ENCODE peak calls at places on chromosomes 1 and 21, in five cellular contexts. Q is naive thymus-derived CD4-positive, alpha-beta T cell; Z is suprapubic skin; E is transverse colon; W is fibroblast of lung. C is an unnamed sample. For H3K4me1, the result is how much of the 10 kb centered on the place peaks cover.

GRCh38 chr1:99943238-99943794 is 26.5 kb upstream of the SLC35A3 start:
- DNase-seq in Z (no peak), Q (no peak), W (peak), E (no peak), C (no peak)

GRCh38 chr1:154943649-154944421 is 7.3 kb upstream of the PMVK start:
- DNase-seq in Z (no peak), E (peak), Q (no peak), W (peak), C (peak)

GRCh38 chr1:233424727-233425222 is 97.3 kb downstream of the MAP3K21 start:
- DNase-seq in Q (no peak), Z (no peak), E (no peak), W (peak), C (no peak)

GRCh38 chr1:186882372-186883134 is 53.8 kb downstream of the PLA2G4A start:
- DNase-seq in Z (no peak), W (no peak), E (no peak), Q (no peak), C (no peak)

GRCh38 chr1:162674018-162674608 is 41.8 kb downstream of the DDR2 start:
- DNase-seq in Q (no peak), E (no peak), W (peak), Z (no peak), C (no peak)

GRCh38 chr21:42016364-42016985 is 6.3 kb upstream of the ZBTB21 start:
- DNase-seq in E (no peak), Q (no peak), W (no peak), Z (peak), C (no peak)

GRCh38 chr1:3061981-3062615 is 6.9 kb upstream of the PRDM16 start:
- DNase-seq in E (no peak), Z (peak), Q (no peak), W (no peak), C (peak)

GRCh38 chr1:61082336-61083013 is at the start of gene NFIA:
- DNase-seq in Q (peak), W (peak), Z (no peak), E (peak), C (peak)

GRCh38 chr1:164640673-164641352 is 81.8 kb downstream of the PBX1 start:
- DNase-seq in Z (no peak), Q (no peak), W (no peak), E (no peak), C (peak)

GRCh38 chr1:185929759-185930158 is 195.6 kb downstream of the HMCN1 start:
- DNase-seq in E (no peak), Q (no peak), W (peak), Z (no peak), C (no peak)

GRCh38 chr1:96073100-96073499 is 648.5 kb upstream of the PTBP2 start:
- DNase-seq in Z (no peak), W (no peak), Q (no peak), E (no peak), C (no peak)

GRCh38 chr21:45974073-45975016 is 7.2 kb upstream of the COL6A1 start:
- DNase-seq in Z (peak), Q (no peak), W (peak), E (peak), C (peak)

GRCh38 chr1:196399713-196400112 is 208.5 kb downstream of the KCNT2 start:
- DNase-seq in Z (no peak), Q (no peak), E (no peak), W (no peak), C (no peak)

GRCh38 chr1:22111620-22112019 is 31.3 kb downstream of the WNT4 start:
- DNase-seq in E (no peak), W (peak), Z (no peak), Q (no peak), C (no peak)

GRCh38 chr21:33355996-33356395 is 31.2 kb downstream of the IFNAR1 start:
- DNase-seq in Q (no peak), E (no peak), Z (peak), W (no peak), C (no peak)

GRCh38 chr1:243595527-243596206 is 254.4 kb downstream of the AKT3 start:
- DNase-seq in W (peak), Z (no peak), E (no peak), Q (no peak), C (no peak)

GRCh38 chr1:61269648-61270047 is 187.3 kb downstream of the NFIA start:
- DNase-seq in W (no peak), Q (no peak), E (no peak), Z (no peak), C (no peak)

GRCh38 chr1:46538147-46538546 is 13.3 kb downstream of the KNCN start:
- DNase-seq in Q (no peak), E (no peak), Z (no peak), W (no peak), C (no peak)

GRCh38 chr1:58857673-58858343 is 74.0 kb upstream of the JUN start:
- DNase-seq in Z (no peak), Q (no peak), W (no peak), E (no peak), C (no peak)

GRCh38 chr1:226646870-226647449 is 92.1 kb downstream of the ITPKB start:
- DNase-seq in Q (no peak), E (no peak), Z (no peak), W (no peak), C (no peak)

GRCh38 chr21:38439957-38440356 is 58.3 kb downstream of the ERG start:
- DNase-seq in Z (no peak), E (no peak), W (no peak), Q (no peak), C (no peak)

GRCh38 chr1:151539321-151540020 is 638 bp upstream of the TUFT1 start:
- DNase-seq in W (peak), E (peak), Z (peak), Q (no peak), C (peak)

GRCh38 chr1:6127587-6128163 is 52.4 kb downstream of the CHD5 start:
- DNase-seq in Q (peak), W (peak), Z (no peak), E (peak), C (peak)

GRCh38 chr1:61450454-61451213 is 274.3 kb downstream of the TM2D1 start:
- DNase-seq in Z (no peak), E (peak), W (no peak), Q (no peak), C (peak)

GRCh38 chr21:28473530-28474225 is 519.0 kb downstream of the LTN1 start:
- DNase-seq in Z (no peak), E (no peak), W (peak), Q (no peak), C (no peak)

GRCh38 chr1:27872059-27872801 is at the start of gene THEMIS2:
- DNase-seq in Z (no peak), Q (peak), E (peak), W (peak), C (peak)

GRCh38 chr1:66244429-66244828 is 289.5 kb upstream of the SGIP1 start:
- DNase-seq in E (no peak), Q (no peak), Z (no peak), W (no peak), C (no peak)

GRCh38 chr1:192343304-192343703 is 26.5 kb downstream of the RGS21 start:
- DNase-seq in Q (no peak), W (no peak), E (no peak), Z (no peak), C (no peak)
- H3K4me1 ChIP-seq in Q (under half), W (under half), E (under half), Z (under half), C (under half)

GRCh38 chr1:26721669-26722355 is 26.0 kb downstream of the ARID1A start:
- DNase-seq in Z (no peak), W (no peak), Q (peak), E (no peak), C (no peak)

GRCh38 chr1:26724118-26724517 is 28.3 kb downstream of the ARID1A start:
- DNase-seq in Q (no peak), Z (no peak), E (no peak), W (no peak), C (no peak)

GRCh38 chr1:26726784-26727183 is 31.0 kb downstream of the ARID1A start:
- DNase-seq in Z (no peak), E (no peak), W (no peak), Q (no peak), C (no peak)

GRCh38 chr1:26724938-26725337 is 29.1 kb downstream of the ARID1A start:
- DNase-seq in Q (no peak), E (no peak), Z (no peak), W (no peak), C (no peak)

DNA sequence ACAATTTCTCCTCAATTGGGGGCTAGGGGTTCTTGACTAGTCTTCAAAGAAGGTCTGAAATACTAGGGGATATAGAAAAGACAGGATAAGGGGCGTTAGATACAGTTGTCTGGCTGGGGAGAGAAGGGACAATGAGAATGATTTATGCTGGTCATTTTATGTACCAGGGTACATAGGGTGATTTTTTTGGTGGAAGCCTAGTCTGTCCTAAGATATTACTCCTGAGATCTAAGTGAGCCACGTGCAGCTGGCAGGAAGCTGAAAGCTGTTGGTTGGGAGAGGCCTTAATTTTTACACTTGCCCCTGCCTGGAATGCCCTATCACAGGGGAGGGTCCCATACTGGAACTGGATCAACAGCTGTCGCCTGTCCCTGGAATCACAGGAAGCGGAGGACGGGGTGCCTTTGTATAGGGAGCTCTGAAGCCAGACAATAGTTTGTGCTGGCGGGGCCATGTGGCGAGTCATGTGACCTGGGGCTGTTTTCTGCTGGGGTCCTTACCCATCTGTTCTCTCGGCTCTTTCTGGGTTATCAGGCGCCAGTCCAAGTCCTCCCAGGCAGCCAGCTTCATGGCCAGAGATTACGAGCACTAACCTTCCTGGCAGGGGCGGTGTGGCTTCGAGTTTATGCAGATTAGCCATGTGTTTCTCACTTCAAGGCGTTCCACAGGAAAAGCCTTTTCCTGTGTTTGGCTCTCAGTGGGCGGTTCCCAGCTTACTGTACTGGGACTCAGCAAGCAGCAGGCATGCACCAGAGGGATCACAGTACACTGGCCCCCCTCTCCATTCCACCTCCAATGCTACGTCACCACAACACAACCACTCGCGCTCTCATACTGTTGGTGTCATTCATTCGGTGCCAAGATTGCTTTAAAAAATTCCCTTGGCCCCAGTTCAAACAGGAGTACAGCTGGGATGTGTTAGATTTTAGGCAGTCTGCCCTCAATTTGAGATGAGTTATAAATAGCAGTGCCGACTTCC is 27.5 kb downstream of the ARID1A start:
- DNase-seq in Z (peak), E (peak), W (peak), Q (peak), C (peak)
- H3K4me1 ChIP-seq in Z (half or more), E (under half), W (under half), Q (half or more), C (under half)

GRCh38 chr1:43978264-43978550 is 803 bp upstream of the B4GALT2 start:
- DNase-seq in E (no peak), W (no peak), Z (no peak), Q (no peak), C (no peak)

GRCh38 chr1:43979261-43979527 is 184 bp downstream of the B4GALT2 start:
- DNase-seq in E (no peak), Z (no peak), W (no peak), Q (no peak), C (no peak)

GRCh38 chr1:43976890-43977289 is 2.1 kb upstream of the B4GALT2 start:
- DNase-seq in E (no peak), W (no peak), Q (no peak), Z (no peak), C (no peak)

GRCh38 chr1:43978551-43979260 is at the start of gene B4GALT2:
- DNase-seq in Z (peak), W (no peak), Q (peak), E (peak), C (peak)

DNA sequence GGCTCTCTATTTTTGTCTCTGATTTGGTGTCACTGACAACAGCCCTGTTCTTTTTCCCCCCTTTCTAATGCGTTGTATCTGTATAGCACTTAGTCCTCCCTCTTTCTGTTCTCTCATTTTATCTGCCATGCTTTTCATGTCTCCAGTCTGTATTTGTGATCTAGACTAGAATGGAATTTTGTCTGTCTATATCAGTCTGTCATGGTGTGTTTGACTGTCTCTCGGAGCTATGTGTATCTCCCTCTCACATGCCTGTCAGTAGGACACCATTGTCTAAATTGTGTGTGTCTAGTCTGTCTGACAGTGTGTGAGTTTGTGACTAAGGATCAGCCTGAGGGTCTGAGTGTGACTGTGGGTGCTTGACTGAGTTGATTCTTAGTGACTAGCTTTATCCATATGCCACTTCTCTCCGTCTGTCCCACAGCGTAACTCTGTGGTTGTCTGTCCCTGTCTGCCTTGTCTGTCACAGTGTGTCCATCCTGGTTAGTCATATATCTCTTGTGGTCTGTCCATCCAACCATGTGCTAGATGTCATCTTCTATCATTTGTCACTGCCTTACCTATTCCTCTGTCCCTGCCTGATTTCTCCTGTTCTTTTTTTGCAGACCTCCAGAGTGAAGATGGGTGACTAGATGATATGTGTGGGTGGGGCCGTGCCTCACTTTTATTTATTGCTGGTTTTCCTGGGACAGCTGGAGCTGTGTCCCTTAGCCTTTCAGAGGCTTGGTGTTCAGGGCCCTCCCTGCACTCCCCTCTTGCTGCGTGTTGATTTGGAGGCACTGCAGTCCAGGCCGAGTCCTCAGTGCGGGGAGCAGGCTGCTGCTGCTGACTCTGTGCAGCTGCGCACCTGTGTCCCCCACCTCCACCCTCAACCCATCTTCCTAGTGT is 1.4 kb upstream of the B4GALT2 start:
- DNase-seq in W (no peak), E (no peak), Z (no peak), Q (no peak), C (no peak)
- H3K4me1 ChIP-seq in W (under half), E (under half), Z (half or more), Q (under half), C (under half)

DNA sequence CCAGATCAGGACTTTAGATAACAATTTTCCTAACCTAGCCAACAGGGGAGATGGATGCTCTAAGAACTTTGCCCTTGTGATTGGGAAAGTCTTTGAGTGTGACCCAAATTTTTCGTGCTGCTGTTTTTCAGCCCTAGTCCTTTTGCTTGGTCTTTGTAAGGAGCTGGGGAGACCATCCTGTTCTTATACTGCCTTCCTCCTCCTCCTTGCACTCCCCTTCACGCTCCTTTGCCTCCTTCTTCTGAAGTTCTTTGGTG is 5.7 kb downstream of the KCNQ4 start:
- DNase-seq in Z (no peak), W (no peak), E (no peak), Q (no peak), C (no peak)
- H3K4me1 ChIP-seq in Z (under half), W (under half), E (under half), Q (under half), C (under half)

GRCh38 chr1:114075546-114076249 is 78.0 kb downstream of the SYT6 start:
- DNase-seq in W (no peak), Z (no peak), Q (no peak), E (no peak), C (no peak)

GRCh38 chr1:114075082-114075481 is 78.6 kb downstream of the SYT6 start:
- DNase-seq in Z (no peak), Q (no peak), W (no peak), E (no peak), C (no peak)

GRCh38 chr1:114077188-114077587 is 76.5 kb downstream of the SYT6 start:
- DNase-seq in Q (no peak), W (no peak), E (no peak), Z (no peak), C (no peak)

GRCh38 chr1:114076308-114076707 is 77.4 kb downstream of the SYT6 start:
- DNase-seq in Q (no peak), W (no peak), E (no peak), Z (no peak), C (no peak)

GRCh38 chr1:114072246-114072645 is 81.4 kb downstream of the SYT6 start:
- DNase-seq in Z (no peak), W (no peak), Q (no peak), E (no peak), C (no peak)
- H3K4me1 ChIP-seq in Z (under half), W (under half), Q (under half), E (under half), C (under half)

GRCh38 chr1:220430059-220430458 is 97.9 kb upstream of the MARK1 start:
- DNase-seq in Z (no peak), W (no peak), E (no peak), Q (no peak), C (peak)
- H3K4me1 ChIP-seq in Z (under half), W (under half), E (under half), Q (under half), C (under half)

GRCh38 chr1:15348648-15349047 is 61.0 kb upstream of the EFHD2 start:
- DNase-seq in W (no peak), Z (no peak), Q (no peak), E (no peak), C (no peak)
- H3K4me1 ChIP-seq in W (under half), Z (under half), Q (under half), E (under half), C (under half)

C was measured in Caco-2.